ENCODE peak calls at places on chromosomes 3 and 15, in seven cellular contexts. One of them, this sample, is unnamed.

GRCh38 chr15:28952666-28953491 is 67.1 kb downstream of the APBA2 start:
- DNase-seq in prostate gland: no peak
- DNase-seq in fibroblast of lung: no peak
- DNase-seq in breast epithelium: no peak
- DNase-seq in heart right ventricle: no peak
- DNase-seq in spleen: peak; percentile 11
- DNase-seq in H1: no peak
- DNase-seq in this sample: no peak

GRCh38 chr3:137199678-137200077 is 241.9 kb downstream of the IL20RB start:
- DNase-seq in prostate gland: no peak
- DNase-seq in fibroblast of lung: no peak
- DNase-seq in breast epithelium: no peak
- DNase-seq in heart right ventricle: no peak
- DNase-seq in spleen: no peak
- DNase-seq in H1: no peak
- DNase-seq in this sample: no peak

GRCh38 chr3:106811376-106811775 is 565.9 kb upstream of the CCDC54 start:
- DNase-seq in prostate gland: no peak
- DNase-seq in fibroblast of lung: peak; percentile 92
- DNase-seq in breast epithelium: no peak
- DNase-seq in heart right ventricle: no peak
- DNase-seq in spleen: no peak
- DNase-seq in H1: no peak
- DNase-seq in this sample: no peak

GRCh38 chr3:38119802-38120689 is 16.9 kb downstream of the ACAA1 start:
- DNase-seq in prostate gland: no peak
- DNase-seq in fibroblast of lung: no peak
- DNase-seq in breast epithelium: peak; percentile 27
- DNase-seq in heart right ventricle: no peak
- DNase-seq in spleen: peak; percentile 66
- DNase-seq in H1: no peak
- DNase-seq in this sample: no peak

GRCh38 chr3:13376091-13376490 is 44.0 kb downstream of the NUP210 start:
- DNase-seq in prostate gland: no peak
- DNase-seq in fibroblast of lung: no peak
- DNase-seq in breast epithelium: no peak
- DNase-seq in heart right ventricle: no peak
- DNase-seq in spleen: no peak
- DNase-seq in H1: no peak
- DNase-seq in this sample: no peak

GRCh38 chr3:149659173-149659468 is 1.3 kb upstream of the WWTR1 start:
- DNase-seq in prostate gland: peak; percentile 64
- DNase-seq in fibroblast of lung: no peak
- DNase-seq in breast epithelium: no peak
- DNase-seq in heart right ventricle: no peak
- DNase-seq in spleen: no peak
- DNase-seq in H1: no peak
- DNase-seq in this sample: peak; percentile 42

GRCh38 chr15:62880278-62880677 is 162.3 kb upstream of the TPM1 start:
- DNase-seq in prostate gland: no peak
- DNase-seq in fibroblast of lung: peak; percentile 58
- DNase-seq in breast epithelium: no peak
- DNase-seq in heart right ventricle: no peak
- DNase-seq in spleen: no peak
- DNase-seq in H1: no peak
- DNase-seq in this sample: no peak

GRCh38 chr3:186361246-186361611 is 805 bp downstream of the DGKG start:
- DNase-seq in prostate gland: no peak
- DNase-seq in fibroblast of lung: no peak
- DNase-seq in breast epithelium: no peak
- DNase-seq in heart right ventricle: no peak
- DNase-seq in spleen: no peak
- DNase-seq in H1: no peak
- DNase-seq in this sample: no peak

GRCh38 chr3:184531580-184532290 is 29.9 kb upstream of the EPHB3 start:
- DNase-seq in prostate gland: no peak
- DNase-seq in fibroblast of lung: no peak
- DNase-seq in breast epithelium: no peak
- DNase-seq in heart right ventricle: no peak
- DNase-seq in spleen: no peak
- DNase-seq in H1: no peak
- DNase-seq in this sample: no peak

GRCh38 chr3:28601291-28601690 is 252.7 kb upstream of the AZI2 start:
- DNase-seq in prostate gland: no peak
- DNase-seq in fibroblast of lung: no peak
- DNase-seq in breast epithelium: no peak
- DNase-seq in heart right ventricle: no peak
- DNase-seq in spleen: no peak
- DNase-seq in H1: no peak
- DNase-seq in this sample: no peak

GRCh38 chr15:58269455-58270414 is 131.6 kb downstream of the AQP9 start:
- DNase-seq in prostate gland: peak; percentile 54
- DNase-seq in fibroblast of lung: peak; percentile 61
- DNase-seq in breast epithelium: no peak
- DNase-seq in heart right ventricle: no peak
- DNase-seq in spleen: no peak
- DNase-seq in H1: no peak
- DNase-seq in this sample: peak; percentile 42

GRCh38 chr3:172150896-172151295 is 111.5 kb downstream of the FNDC3B start:
- DNase-seq in prostate gland: no peak
- DNase-seq in fibroblast of lung: no peak
- DNase-seq in breast epithelium: no peak
- DNase-seq in heart right ventricle: no peak
- DNase-seq in spleen: no peak
- DNase-seq in H1: no peak
- DNase-seq in this sample: no peak
- H3K4me1 ChIP-seq in prostate gland: peaks cover 15% of the 10 kb centered on the region
- H3K4me1 ChIP-seq in fibroblast of lung: peaks cover 19% of the 10 kb centered on the region
- H3K4me1 ChIP-seq in breast epithelium: peaks cover 12% of the 10 kb centered on the region
- H3K4me1 ChIP-seq in heart right ventricle: peaks cover 59% of the 10 kb centered on the region
- H3K4me1 ChIP-seq in spleen: peaks cover 38% of the 10 kb centered on the region
- H3K4me1 ChIP-seq in H1: peaks cover 24% of the 10 kb centered on the region
- H3K4me1 ChIP-seq in this sample: peaks cover 25% of the 10 kb centered on the region

GRCh38 chr15:80940851-80941250 is 48.8 kb downstream of the MESD start:
- DNase-seq in prostate gland: no peak
- DNase-seq in fibroblast of lung: no peak
- DNase-seq in breast epithelium: no peak
- DNase-seq in heart right ventricle: no peak
- DNase-seq in spleen: no peak
- DNase-seq in H1: no peak
- DNase-seq in this sample: no peak
- H3K4me3 ChIP-seq in prostate gland: no peak overlapping the region
- H3K4me3 ChIP-seq in fibroblast of lung: no peak overlapping the region
- H3K4me3 ChIP-seq in breast epithelium: no peak overlapping the region
- H3K4me3 ChIP-seq in heart right ventricle: no peak overlapping the region
- H3K4me3 ChIP-seq in spleen: no peak overlapping the region
- H3K4me3 ChIP-seq in H1: no peak overlapping the region
- H3K4me3 ChIP-seq in this sample: no peak overlapping the region

GRCh38 chr3:50464578-50464977 is 38.9 kb downstream of the CACNA2D2 start:
- DNase-seq in prostate gland: no peak
- DNase-seq in fibroblast of lung: no peak
- DNase-seq in breast epithelium: no peak
- DNase-seq in heart right ventricle: no peak
- DNase-seq in spleen: no peak
- DNase-seq in H1: no peak
- DNase-seq in this sample: no peak

GRCh38 chr3:50467932-50468331 is 35.5 kb downstream of the CACNA2D2 start:
- DNase-seq in prostate gland: no peak
- DNase-seq in fibroblast of lung: no peak
- DNase-seq in breast epithelium: no peak
- DNase-seq in heart right ventricle: no peak
- DNase-seq in spleen: no peak
- DNase-seq in H1: no peak
- DNase-seq in this sample: no peak

GRCh38 chr3:50466177-50466576 is 37.3 kb downstream of the CACNA2D2 start:
- DNase-seq in prostate gland: no peak
- DNase-seq in fibroblast of lung: no peak
- DNase-seq in breast epithelium: no peak
- DNase-seq in heart right ventricle: no peak
- DNase-seq in spleen: no peak
- DNase-seq in H1: no peak
- DNase-seq in this sample: no peak
- TF ChIP-seq CTCF in prostate gland: no peak
- TF ChIP-seq CTCF in fibroblast of lung: no peak
- TF ChIP-seq CTCF in breast epithelium: no peak
- TF ChIP-seq CTCF in heart right ventricle: no peak
- TF ChIP-seq CTCF in spleen: no peak
- TF ChIP-seq CTCF in H1: no peak
- TF ChIP-seq CTCF in this sample: no peak

DNA sequence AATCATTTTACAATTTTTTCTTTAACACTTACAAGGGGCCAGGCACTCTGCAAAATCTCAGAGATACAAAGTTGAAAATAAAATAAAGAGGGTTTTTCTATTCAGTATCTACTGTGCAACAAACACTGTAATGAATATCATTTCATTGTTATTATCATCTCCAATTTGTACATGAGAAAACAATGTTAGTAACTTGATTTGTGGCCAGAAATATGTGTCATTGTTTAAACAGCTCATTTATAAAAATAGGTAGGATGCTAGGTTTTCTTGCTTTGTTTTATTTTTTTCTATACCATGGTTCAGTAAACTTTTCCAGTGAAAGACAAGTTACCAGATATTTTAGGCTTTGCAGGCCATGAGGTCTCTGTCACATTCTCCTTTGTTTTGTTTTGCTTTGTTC is 318.1 kb upstream of the UBE2E2 start:
- DNase-seq in prostate gland: no peak
- DNase-seq in fibroblast of lung: no peak
- DNase-seq in breast epithelium: no peak
- DNase-seq in heart right ventricle: no peak
- DNase-seq in spleen: no peak
- DNase-seq in H1: no peak
- DNase-seq in this sample: no peak
- H3K4me1 ChIP-seq in prostate gland: no peaks in the 10 kb centered on the region
- H3K4me1 ChIP-seq in fibroblast of lung: no peaks in the 10 kb centered on the region
- H3K4me1 ChIP-seq in breast epithelium: no peaks in the 10 kb centered on the region
- H3K4me1 ChIP-seq in heart right ventricle: no peaks in the 10 kb centered on the region
- H3K4me1 ChIP-seq in spleen: no peaks in the 10 kb centered on the region
- H3K4me1 ChIP-seq in H1: no peaks in the 10 kb centered on the region
- H3K4me1 ChIP-seq in this sample: no peaks in the 10 kb centered on the region

DNA sequence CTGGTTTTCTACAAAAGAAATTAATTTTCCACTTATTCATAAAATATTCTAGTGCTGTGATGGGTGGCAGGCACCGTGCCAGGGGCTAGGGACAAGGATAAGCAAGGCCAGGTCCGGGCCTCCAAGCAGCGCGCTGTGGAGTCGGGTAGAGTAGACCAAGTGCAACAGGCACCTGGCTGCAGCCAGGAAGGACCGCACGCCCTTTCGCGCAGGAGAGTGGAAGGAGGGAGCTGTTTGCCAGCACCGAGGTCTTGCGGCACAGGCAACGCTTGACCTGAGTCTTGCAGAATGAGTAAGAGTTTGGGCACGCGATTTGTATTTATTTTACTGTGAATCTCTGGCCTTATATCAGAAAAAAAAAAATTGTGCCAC is at the start of gene CASR:
- DNase-seq in prostate gland: no peak
- DNase-seq in fibroblast of lung: no peak
- DNase-seq in breast epithelium: no peak
- DNase-seq in heart right ventricle: peak; percentile 12
- DNase-seq in spleen: peak; percentile 68
- DNase-seq in H1: no peak
- DNase-seq in this sample: peak; percentile 28
- H3K4me3 ChIP-seq in prostate gland: no peak within 1 kb of the TSS
- H3K4me3 ChIP-seq in fibroblast of lung: no peak within 1 kb of the TSS
- H3K4me3 ChIP-seq in breast epithelium: no peak within 1 kb of the TSS
- H3K4me3 ChIP-seq in heart right ventricle: no peak within 1 kb of the TSS
- H3K4me3 ChIP-seq in spleen: peak within 1 kb of the TSS; percentile 22
- H3K4me3 ChIP-seq in H1: peak within 1 kb of the TSS; percentile 70
- H3K4me3 ChIP-seq in this sample: peak within 1 kb of the TSS; percentile 39

GRCh38 chr3:40453933-40454332 is 3.2 kb upstream of the RPL14 start:
- DNase-seq in prostate gland: no peak
- DNase-seq in fibroblast of lung: no peak
- DNase-seq in breast epithelium: no peak
- DNase-seq in heart right ventricle: no peak
- DNase-seq in spleen: no peak
- DNase-seq in H1: no peak
- DNase-seq in this sample: no peak

GRCh38 chr3:40451551-40451950 is 5.6 kb upstream of the RPL14 start:
- DNase-seq in prostate gland: no peak
- DNase-seq in fibroblast of lung: no peak
- DNase-seq in breast epithelium: no peak
- DNase-seq in heart right ventricle: no peak
- DNase-seq in spleen: no peak
- DNase-seq in H1: no peak
- DNase-seq in this sample: no peak

GRCh38 chr3:40452562-40452875 is 4.6 kb upstream of the RPL14 start:
- DNase-seq in prostate gland: no peak
- DNase-seq in fibroblast of lung: no peak
- DNase-seq in breast epithelium: no peak
- DNase-seq in heart right ventricle: no peak
- DNase-seq in spleen: no peak
- DNase-seq in H1: no peak
- DNase-seq in this sample: no peak

GRCh38 chr3:40452057-40452456 is 5.1 kb upstream of the RPL14 start:
- DNase-seq in prostate gland: no peak
- DNase-seq in fibroblast of lung: no peak
- DNase-seq in breast epithelium: no peak
- DNase-seq in heart right ventricle: no peak
- DNase-seq in spleen: no peak
- DNase-seq in H1: no peak
- DNase-seq in this sample: no peak

GRCh38 chr3:40452876-40453730 is 4.0 kb upstream of the RPL14 start:
- DNase-seq in prostate gland: peak; percentile 99
- DNase-seq in fibroblast of lung: peak; percentile 99
- DNase-seq in breast epithelium: peak; percentile 98
- DNase-seq in heart right ventricle: peak; percentile 96
- DNase-seq in spleen: peak; percentile 100
- DNase-seq in H1: peak; percentile 96
- DNase-seq in this sample: peak; percentile 100
- TF ChIP-seq CTCF in prostate gland: no peak
- TF ChIP-seq CTCF in fibroblast of lung: no peak
- TF ChIP-seq CTCF in breast epithelium: no peak
- TF ChIP-seq CTCF in heart right ventricle: no peak
- TF ChIP-seq CTCF in spleen: no peak
- TF ChIP-seq CTCF in H1: no peak
- TF ChIP-seq CTCF in this sample: no peak

DNA sequence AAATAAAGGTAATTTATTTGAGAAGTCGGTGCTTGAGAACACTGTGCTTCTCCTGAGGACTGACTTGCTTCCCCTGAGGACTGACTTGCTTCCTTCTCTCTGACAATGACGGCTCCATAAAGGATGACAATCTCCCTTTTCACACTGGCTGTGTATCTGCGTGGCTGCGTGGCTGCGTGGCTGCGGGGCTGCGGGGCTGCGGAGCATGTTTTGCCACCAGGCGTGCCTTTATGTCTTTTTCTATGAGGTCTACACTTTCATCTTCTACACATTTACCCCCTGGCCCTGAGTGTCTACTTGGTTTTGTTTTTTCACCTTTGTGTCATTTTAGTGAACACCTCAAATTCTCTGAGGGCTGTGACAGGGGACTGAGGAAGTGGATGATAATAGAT is 89.9 kb downstream of the XXYLT1 start:
- DNase-seq in prostate gland: no peak
- DNase-seq in fibroblast of lung: no peak
- DNase-seq in breast epithelium: no peak
- DNase-seq in heart right ventricle: no peak
- DNase-seq in spleen: no peak
- DNase-seq in H1: no peak
- DNase-seq in this sample: no peak
- H3K4me1 ChIP-seq in prostate gland: peaks cover 8% of the 10 kb centered on the region
- H3K4me1 ChIP-seq in fibroblast of lung: peaks cover 11% of the 10 kb centered on the region
- H3K4me1 ChIP-seq in breast epithelium: peaks cover 2% of the 10 kb centered on the region
- H3K4me1 ChIP-seq in heart right ventricle: peaks cover 55% of the 10 kb centered on the region
- H3K4me1 ChIP-seq in spleen: peaks cover 5% of the 10 kb centered on the region
- H3K4me1 ChIP-seq in H1: peaks cover 11% of the 10 kb centered on the region
- H3K4me1 ChIP-seq in this sample: peaks cover 11% of the 10 kb centered on the region

This sample was measured in testis.